ENCODE peak calls at places on chromosomes 1 and 21, in four cellular contexts. F is GM23338, M is neural progenitor cell, E is hepatocyte. H is an unnamed sample.
A peak's percentile ranks its signal among the peaks of the same experiment; 100 is the strongest.

GRCh38 chr1:240247899-240248298 is 156.2 kb downstream of the FMN2 start:
- DNase-seq in M (no peak), E (no peak), F (no peak), H (no peak)

GRCh38 chr1:151909167-151910149 is at the start of gene THEM4:
- DNase-seq in M (peak; percentile 97), E (peak; percentile 99), F (peak; percentile 99), H (peak; percentile 98)

GRCh38 chr1:164922585-164922984 is 363.6 kb downstream of the PBX1 start:
- DNase-seq in E (no peak), F (no peak), M (no peak), H (no peak)

GRCh38 chr1:43994794-43995790 is 3.7 kb downstream of the CCDC24 start:
- DNase-seq in E (peak; percentile 69), F (peak; percentile 87), M (peak; percentile 51), H (peak; percentile 71)

GRCh38 chr1:45622267-45622890 is 1.5 kb downstream of the CCDC17 start:
- DNase-seq in F (no peak), E (no peak), M (peak; percentile 36), H (peak; percentile 29)

GRCh38 chr21:46188226-46189212 is 4.3 kb upstream of the SPATC1L start:
- DNase-seq in F (peak; percentile 28), E (peak; percentile 76), M (no peak), H (peak; percentile 72)

GRCh38 chr1:23854568-23854967 is 13.5 kb downstream of the FUCA1 start:
- DNase-seq in M (peak; percentile 11), F (peak; percentile 10), E (no peak), H (peak; percentile 32)

GRCh38 chr1:228353601-228354371 is 52.8 kb downstream of the TRIM11 start:
- DNase-seq in M (no peak), F (no peak), E (no peak), H (no peak)

GRCh38 chr1:202266061-202266765 is 72.6 kb downstream of the LGR6 start:
- DNase-seq in F (no peak), M (no peak), E (no peak), H (no peak)

GRCh38 chr1:61139324-61140055 is 57.1 kb downstream of the NFIA start:
- DNase-seq in F (no peak), M (peak; percentile 28), E (no peak), H (no peak)

GRCh38 chr1:156367386-156368156 is 1.4 kb upstream of the RHBG start:
- DNase-seq in F (peak; percentile 24), M (no peak), E (no peak), H (peak; percentile 61)

GRCh38 chr1:212039622-212040021 is 4.1 kb downstream of the DTL start:
- DNase-seq in M (no peak), F (no peak), E (no peak), H (no peak)

GRCh38 chr21:33642896-33643657 is 776 bp downstream of the ITSN1 start:
- DNase-seq in M (peak; percentile 60), E (peak; percentile 63), F (peak; percentile 64), H (peak; percentile 74)

GRCh38 chr1:226874579-226875425 is 4.4 kb downstream of the PSEN2 start:
- DNase-seq in E (no peak), F (no peak), M (no peak), H (no peak)

GRCh38 chr1:69246109-69246508 is 321.6 kb upstream of the LRRC7 start:
- DNase-seq in F (peak; percentile 73), M (peak; percentile 49), E (no peak), H (no peak)

GRCh38 chr1:93056214-93056613 is 22.9 kb upstream of the MTF2 start:
- DNase-seq in E (peak; percentile 61), M (peak; percentile 83), F (peak; percentile 83), H (no peak)

GRCh38 chr1:226655251-226656163 is 83.6 kb downstream of the ITPKB start:
- DNase-seq in E (no peak), M (no peak), F (no peak), H (no peak)

DNA sequence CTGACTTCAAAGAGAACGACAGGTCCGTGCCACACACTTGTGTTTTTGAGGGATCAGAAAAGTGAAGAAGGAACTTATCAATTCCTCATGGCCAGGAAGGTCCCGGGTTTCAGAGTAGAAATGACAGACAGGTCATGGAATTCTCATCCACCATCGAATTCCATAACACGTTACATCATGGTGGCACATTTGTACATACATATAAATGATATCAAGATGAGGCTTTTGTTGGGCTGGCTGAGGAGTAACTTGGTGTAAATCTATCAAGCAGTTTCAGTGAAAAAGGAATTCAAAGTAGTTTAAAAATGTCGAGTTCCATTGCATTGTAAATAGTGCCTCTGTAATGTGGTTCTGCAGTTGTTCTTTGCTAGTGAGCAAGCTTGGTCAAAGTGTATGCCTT is 22.9 kb upstream of the GNPAT start:
- DNase-seq in M (no peak), E (no peak), F (no peak), H (no peak)
- TF ChIP-seq EZH2phosphoT487 in M (no peak), E (no peak), F (no peak), H (no peak)

GRCh38 chr21:35203093-35204021 is 154.3 kb upstream of the RUNX1 start:
- DNase-seq in F (no peak), M (no peak), E (peak; percentile 43), H (no peak)

GRCh38 chr21:35199733-35200015 is 150.6 kb upstream of the RUNX1 start:
- DNase-seq in F (no peak), M (no peak), E (no peak), H (no peak)

GRCh38 chr21:35201288-35201687 is 152.2 kb upstream of the RUNX1 start:
- DNase-seq in F (no peak), M (no peak), E (no peak), H (no peak)

GRCh38 chr21:35202431-35202830 is 153.3 kb upstream of the RUNX1 start:
- DNase-seq in E (no peak), M (no peak), F (no peak), H (no peak)

GRCh38 chr21:35201799-35202198 is 152.7 kb upstream of the RUNX1 start:
- DNase-seq in M (no peak), E (no peak), F (no peak), H (no peak)
- TF ChIP-seq EZH2phosphoT487 in M (no peak), E (no peak), F (no peak), H (no peak)

GRCh38 chr1:12503709-12504108 is 114.3 kb downstream of the DHRS3 start:
- DNase-seq in M (no peak), E (no peak), F (no peak), H (no peak)
- TF ChIP-seq EZH2phosphoT487 in M (no peak), E (no peak), F (no peak), H (no peak)

DNA sequence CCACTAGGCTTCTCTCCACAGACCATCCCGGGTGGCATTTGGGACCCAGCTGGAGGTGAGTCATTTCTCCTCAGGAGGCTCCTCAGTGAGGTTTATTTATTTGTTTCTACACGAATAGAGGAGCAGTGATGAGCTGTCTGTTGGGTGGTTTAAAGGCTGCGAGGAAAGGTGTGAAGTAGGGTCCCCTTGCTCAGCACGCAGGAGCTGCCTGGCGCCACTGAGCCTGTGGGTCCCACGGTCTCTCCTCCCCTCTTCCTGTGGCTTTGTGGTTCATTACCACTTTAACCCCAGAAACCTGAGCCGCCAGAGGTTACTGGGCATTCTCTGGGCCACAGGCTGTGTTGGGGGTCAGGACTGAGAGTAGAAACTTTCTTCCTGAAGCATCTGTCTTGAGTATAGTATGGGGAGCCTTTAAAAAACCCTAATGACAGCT is 39.9 kb downstream of the IL6R start:
- DNase-seq in M (no peak), E (no peak), F (no peak), H (no peak)
- TF ChIP-seq EZH2phosphoT487 in M (no peak), E (no peak), F (no peak), H (no peak)

DNA sequence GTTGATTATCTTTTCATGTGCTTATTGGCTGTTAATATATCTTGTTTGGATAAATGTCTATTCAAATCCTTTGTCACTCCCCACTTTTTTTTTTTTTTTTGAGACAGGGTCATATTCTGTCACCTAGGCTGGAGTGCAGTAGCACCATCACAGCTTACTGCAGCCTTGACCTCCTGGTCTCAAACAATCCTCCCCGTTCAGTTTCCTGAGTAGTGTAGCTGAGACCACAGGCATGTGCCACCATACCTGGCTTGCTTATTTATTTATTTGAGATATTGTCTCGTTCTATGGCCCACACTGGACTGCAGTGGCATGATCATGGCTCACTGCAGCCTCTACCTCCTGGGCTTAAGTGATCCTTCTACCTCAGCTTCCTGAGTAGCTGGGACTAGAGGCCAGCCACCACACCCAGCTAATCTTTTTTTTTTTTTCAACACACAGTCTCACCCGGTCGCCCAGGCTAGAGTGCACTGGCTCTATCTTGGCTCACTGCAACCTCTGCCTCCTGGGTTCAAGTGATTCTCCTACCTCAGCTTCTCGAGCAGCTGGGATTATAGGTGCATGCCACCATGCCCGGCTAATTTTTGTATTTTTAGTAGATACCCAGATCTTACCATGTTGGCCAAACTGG is 13.9 kb upstream of the MYCL start:
- DNase-seq in E (no peak), F (no peak), M (no peak), H (no peak)
- TF ChIP-seq EZH2phosphoT487 in E (no peak), F (no peak), M (no peak), H (no peak)

DNA sequence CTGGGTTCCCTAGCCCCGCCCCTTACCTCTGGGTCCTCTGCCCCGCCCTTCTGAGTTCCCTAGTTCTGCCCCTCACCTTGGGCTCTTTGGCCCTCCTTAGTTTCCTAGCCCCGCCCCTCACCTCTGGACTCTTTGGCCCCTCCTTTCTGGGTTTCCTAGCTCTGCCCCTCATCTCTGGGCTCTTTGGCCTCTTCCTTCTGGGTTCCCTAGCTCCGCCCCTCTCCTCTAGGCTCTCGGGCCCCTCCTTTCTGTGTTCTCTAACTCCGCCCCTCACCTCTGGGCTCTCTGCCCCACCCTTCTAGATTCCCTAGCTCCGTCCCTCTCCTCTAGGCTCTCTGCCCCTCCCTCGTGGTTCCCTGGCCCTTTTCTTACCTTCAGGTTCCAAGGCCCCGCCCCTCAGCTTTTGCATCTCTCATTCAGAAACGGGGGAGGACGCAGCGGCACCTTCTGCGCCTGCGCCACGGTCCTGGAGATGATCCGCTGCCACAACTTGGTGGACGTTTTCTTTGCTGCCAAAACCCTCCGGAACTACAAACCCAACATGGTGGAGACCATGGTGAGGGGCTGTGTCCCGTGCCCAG is 88.5 kb downstream of the PTPRU start:
- DNase-seq in F (peak; percentile 100), E (peak; percentile 44), M (peak; percentile 99), H (no peak)
- TF ChIP-seq EZH2phosphoT487 in F (no peak), E (no peak), M (no peak), H (no peak)

DNA sequence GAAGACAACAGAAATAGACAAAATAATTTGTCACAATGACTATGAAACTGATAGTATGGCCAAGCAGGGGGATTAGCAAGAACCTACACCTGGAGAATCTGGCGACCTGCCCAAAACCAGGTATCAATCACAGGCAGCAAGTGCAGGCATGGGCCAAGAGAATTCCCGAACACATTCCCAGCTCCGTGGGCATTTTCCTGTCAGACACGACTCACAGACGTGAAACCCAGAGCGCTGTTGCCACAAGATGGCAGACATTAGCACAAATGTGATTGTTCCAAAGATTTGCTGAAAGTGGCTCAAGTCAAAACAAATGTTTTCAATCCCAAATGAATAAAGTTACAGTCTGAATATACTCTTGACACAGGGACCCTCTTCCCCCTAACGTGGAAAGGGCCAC is 36.8 kb downstream of the HLCS start:
- DNase-seq in M (peak; percentile 16), F (peak; percentile 38), E (no peak), H (no peak)
- TF ChIP-seq EZH2phosphoT487 in M (no peak), F (no peak), E (no peak), H (no peak)

H was measured in SK-N-SH.